ENCODE peak calls at places on chromosomes 2 and 18, in six cellular contexts. O is activated naive CD4-positive, alpha-beta T cell; U is left kidney; I is anterior cingulate cortex; D is CD8-positive, alpha-beta T cell; N is ureter. T is an unnamed sample.
A peak's percentile ranks its signal among the peaks of the same experiment; 100 is the strongest.

GRCh38 chr2:64491426-64491825 is 32.7 kb upstream of the AFTPH start:
- DNase-seq in O (no peak), N (no peak), I (no peak), U (no peak), D (no peak), T (no peak)

GRCh38 chr18:48589797-48590519 is 51.1 kb downstream of the CTIF start:
- DNase-seq in O (no peak), N (peak; percentile 65), I (peak; percentile 63), D (no peak), U (peak; percentile 53), T (peak; percentile 69)

GRCh38 chr2:50582164-50582563 is 449.8 kb downstream of the NRXN1 start:
- DNase-seq in D (no peak), N (no peak), O (no peak), U (peak; percentile 10), I (no peak), T (no peak)

GRCh38 chr2:174449033-174449432 is 37.8 kb downstream of the GPR155 start:
- DNase-seq in O (no peak), U (no peak), N (no peak), D (no peak), I (no peak), T (no peak)

GRCh38 chr2:104952976-104953375 is 84.9 kb upstream of the MRPS9 start:
- DNase-seq in U (no peak), O (no peak), D (no peak), N (no peak), I (no peak), T (no peak)

GRCh38 chr2:45014016-45014702 is 4.9 kb upstream of the SIX2 start:
- DNase-seq in D (no peak), I (no peak), U (peak; percentile 95), N (no peak), O (no peak), T (peak; percentile 65)

GRCh38 chr2:69731575-69731974 is 10.4 kb upstream of the ANXA4 start:
- DNase-seq in U (no peak), I (no peak), O (no peak), N (no peak), D (no peak), T (no peak)

GRCh38 chr18:8516391-8517250 is 92.6 kb upstream of the RAB12 start:
- DNase-seq in I (no peak), N (no peak), D (no peak), U (no peak), O (no peak), T (no peak)

GRCh38 chr2:38537937-38538525 is 64.7 kb downstream of the HNRNPLL start:
- DNase-seq in D (no peak), U (no peak), O (no peak), I (no peak), N (no peak), T (no peak)

GRCh38 chr18:9240270-9240669 is 94.3 kb upstream of the TWSG1 start:
- DNase-seq in D (no peak), N (no peak), U (no peak), O (no peak), I (no peak), T (no peak)

GRCh38 chr2:42859006-42859552 is 66.7 kb upstream of the HAAO start:
- DNase-seq in N (peak; percentile 82), O (peak; percentile 30), D (peak; percentile 70), I (no peak), U (peak; percentile 92), T (peak; percentile 70)

GRCh38 chr18:34031810-34032209 is 192.9 kb downstream of the NOL4 start:
- DNase-seq in D (no peak), I (no peak), U (no peak), O (no peak), N (no peak), T (no peak)

GRCh38 chr2:168119519-168120141 is 127.8 kb downstream of the STK39 start:
- DNase-seq in U (peak; percentile 85), N (no peak), D (no peak), O (no peak), I (no peak), T (peak; percentile 27)

GRCh38 chr2:55902971-55903370 is 20.6 kb downstream of the EFEMP1 start:
- DNase-seq in O (no peak), D (no peak), N (no peak), U (no peak), I (no peak), T (no peak)

GRCh38 chr2:197356136-197356535 is 45.6 kb upstream of the ANKRD44 start:
- DNase-seq in I (no peak), D (no peak), U (no peak), N (no peak), O (no peak), T (no peak)

GRCh38 chr2:156064540-156064939 is 268.0 kb downstream of the NR4A2 start:
- DNase-seq in D (no peak), O (no peak), U (no peak), I (no peak), N (no peak), T (no peak)